ENCODE peak calls at places on chromosomes 7 and 10, in four cellular contexts. Q is uterus, W is cardiac muscle cell, E is dorsolateral prefrontal cortex. C is an unnamed sample.
A peak's percentile ranks its signal among the peaks of the same experiment; 100 is the strongest.

GRCh38 chr7:56062382-56062781 is 1.7 kb upstream of the SUMF2 start:
- DNase-seq in Q (no peak), W (no peak), E (no peak), C (no peak)

GRCh38 chr10:122981066-122981464 is 864 bp downstream of the PSTK start:
- DNase-seq in Q (no peak), W (peak; percentile 24), E (no peak), C (no peak)

GRCh38 chr10:79404690-79405131 is 40.7 kb downstream of the ZCCHC24 start:
- DNase-seq in Q (peak; percentile 20), W (no peak), E (peak; percentile 23), C (no peak)

GRCh38 chr10:132884691-132885271 is 57.6 kb downstream of the CFAP46 start:
- DNase-seq in Q (peak; percentile 3), W (no peak), E (peak; percentile 19), C (no peak)

GRCh38 chr10:119303886-119304285 is 96.5 kb downstream of the GRK5 start:
- DNase-seq in Q (no peak), W (no peak), E (no peak), C (no peak)

GRCh38 chr10:35307297-35307696 is 29.0 kb upstream of the CCNY start:
- DNase-seq in Q (no peak), W (no peak), E (no peak), C (no peak)

GRCh38 chr10:4648968-4649367 is 177.0 kb upstream of the AKR1E2 start:
- DNase-seq in Q (no peak), W (no peak), E (no peak), C (no peak)

GRCh38 chr7:143145-143751 is 49.1 kb upstream of the FAM20C start:
- DNase-seq in Q (no peak), W (no peak), E (no peak), C (no peak)

GRCh38 chr10:2278391-2278790 is 541.1 kb upstream of the ADARB2 start:
- DNase-seq in Q (no peak), W (no peak), E (no peak), C (no peak)

GRCh38 chr7:96707901-96708774 is 1.5 kb downstream of the SEM1 start:
- DNase-seq in Q (no peak), W (no peak), E (no peak), C (no peak)

GRCh38 chr7:98826811-98827231 is 43.0 kb downstream of the TMEM130 start:
- DNase-seq in Q (no peak), W (no peak), E (peak; percentile 82), C (peak; percentile 41)

GRCh38 chr7:8817448-8818036 is 384.1 kb downstream of the NXPH1 start:
- DNase-seq in Q (no peak), W (peak; percentile 26), E (no peak), C (peak; percentile 75)

GRCh38 chr7:63114371-63114985 is 884.2 kb upstream of the ZNF722 start:
- DNase-seq in Q (no peak), W (no peak), E (no peak), C (no peak)

DNA sequence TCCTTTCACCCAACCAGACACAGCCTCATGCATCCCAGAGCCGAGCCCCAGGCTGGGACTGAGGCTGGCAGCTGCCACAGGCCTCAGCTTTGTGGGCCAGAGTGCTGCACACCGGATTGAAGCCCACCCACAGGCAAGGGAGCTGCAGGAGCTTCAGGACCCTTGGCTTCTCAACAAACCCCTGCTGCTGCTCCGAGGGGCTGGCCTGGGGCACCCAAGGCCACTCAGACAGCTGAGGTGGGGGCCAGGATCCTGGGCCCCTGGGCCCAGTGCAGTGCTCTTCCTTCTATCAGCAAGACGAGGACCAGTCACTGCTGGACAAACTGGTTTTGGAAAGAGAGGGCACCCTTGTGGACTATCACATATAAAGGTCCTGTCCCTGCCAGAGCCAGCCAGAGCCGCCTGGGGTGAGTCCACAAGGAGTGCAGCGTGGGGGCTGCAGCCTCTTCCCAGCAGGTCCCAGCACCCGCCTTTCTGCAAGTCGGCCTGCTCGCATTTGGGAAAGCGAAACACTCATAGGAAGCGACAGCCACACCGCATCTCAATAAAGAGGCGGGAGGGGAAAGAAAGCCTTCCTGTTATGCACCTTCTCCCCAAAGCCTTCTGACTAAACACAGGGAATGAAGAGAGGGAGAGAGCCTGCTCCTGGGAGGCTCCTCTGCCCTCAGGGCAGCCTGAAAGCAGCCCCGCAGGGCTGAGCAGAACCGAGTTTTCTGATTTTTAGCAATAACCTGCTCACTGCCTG is 9.5 kb upstream of the TCERG1L start:
- DNase-seq in Q (no peak), W (no peak), E (no peak), C (no peak)
- TF ChIP-seq CTCF in Q (no peak), W (no peak), E (no peak), C (no peak)

DNA sequence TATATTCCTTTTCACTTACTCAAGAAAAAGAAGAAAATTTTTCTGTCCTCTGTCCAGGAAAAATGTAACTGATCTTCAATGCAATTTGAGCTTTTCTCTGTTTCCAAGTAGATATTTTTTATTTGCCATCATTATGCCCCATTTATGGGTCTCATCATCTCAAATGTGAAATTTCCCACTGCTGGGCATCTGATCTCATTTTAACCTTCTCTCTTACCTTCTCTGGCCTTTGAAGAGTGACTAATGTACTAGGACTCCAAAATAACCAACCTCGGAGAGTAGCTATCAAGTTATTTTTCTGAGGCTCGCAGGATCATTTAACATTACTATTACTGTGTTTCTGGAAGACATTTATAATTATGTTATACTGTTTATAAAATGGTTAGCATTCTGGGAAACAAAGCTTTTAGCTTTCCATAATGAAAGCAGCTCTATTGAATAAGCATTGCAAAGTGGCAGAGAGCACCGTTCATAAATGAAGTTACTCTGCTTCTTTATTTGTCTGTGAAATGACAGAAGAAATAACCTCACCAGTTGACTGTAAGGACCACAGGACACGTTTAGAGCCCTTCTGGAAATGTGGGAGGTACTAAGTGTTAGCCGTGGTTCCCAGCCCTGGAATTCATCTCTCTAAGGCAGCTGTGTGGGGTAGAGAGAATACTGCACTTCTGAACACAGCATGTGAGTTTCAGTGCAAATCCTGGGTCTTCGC is 33.3 kb upstream of the NMT2 start:
- DNase-seq in Q (no peak), W (no peak), E (no peak), C (no peak)
- H3K4me3 ChIP-seq in Q (no peak overlapping the region), W (no peak overlapping the region), E (no peak overlapping the region), C (no peak overlapping the region)

GRCh38 chr7:100722480-100723212 is 2.4 kb downstream of the EPO start:
- DNase-seq in Q (no peak), W (no peak), E (no peak), C (no peak)

GRCh38 chr7:100720320-100720644 is at the start of gene EPO:
- DNase-seq in Q (no peak), W (peak; percentile 12), E (no peak), C (no peak)

GRCh38 chr7:100721505-100721812 is 1.2 kb downstream of the EPO start:
- DNase-seq in Q (no peak), W (no peak), E (no peak), C (no peak)

GRCh38 chr7:100720645-100721504 is 607 bp downstream of the EPO start:
- DNase-seq in Q (no peak), W (peak; percentile 57), E (no peak), C (no peak)

DNA sequence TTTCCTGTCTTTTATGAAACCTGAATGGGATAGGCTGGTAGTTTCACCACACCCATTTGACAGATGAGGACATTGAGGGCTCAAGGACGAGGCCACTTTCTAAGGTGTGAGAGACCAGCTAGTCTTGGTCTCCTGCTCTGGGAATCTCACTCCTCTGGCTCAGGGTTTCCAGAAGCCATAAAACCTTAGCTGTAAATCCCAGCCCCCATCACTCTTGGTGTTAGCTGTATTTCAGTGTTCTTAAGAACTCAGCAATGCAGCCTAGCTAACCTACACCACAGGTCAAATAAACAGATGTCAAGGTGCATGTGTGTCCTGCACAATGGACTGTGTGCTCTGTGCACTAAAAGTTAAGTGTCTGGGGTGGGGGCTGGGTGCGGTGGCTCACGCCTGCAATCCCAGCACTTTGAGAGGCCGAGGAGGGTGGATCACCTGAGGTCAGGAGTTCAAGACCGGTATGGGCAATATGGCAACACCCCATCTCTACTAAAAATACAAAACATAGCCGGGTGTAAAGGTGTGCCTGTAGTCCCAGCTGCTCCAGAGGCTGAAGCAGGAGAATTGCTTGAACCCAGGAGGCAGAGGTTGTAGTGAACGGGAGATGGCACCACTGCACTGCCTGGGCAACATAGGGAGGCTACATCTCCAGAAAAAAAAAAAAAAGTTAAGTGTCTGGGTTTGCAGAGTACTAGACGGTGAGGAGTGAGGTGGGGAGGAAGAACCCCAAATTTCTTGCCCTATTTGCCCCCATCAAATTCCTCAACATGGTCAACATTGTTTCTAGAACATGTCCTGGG is 547 bp upstream of the EPO start:
- DNase-seq in Q (peak; percentile 51), W (no peak), E (no peak), C (no peak)
- TF ChIP-seq CTCF in Q (peak; percentile 56), W (peak; percentile 28), E (no peak), C (peak; percentile 7)

GRCh38 chr7:101120315-101120714 is 6.6 kb upstream of the SERPINE1 start:
- DNase-seq in Q (no peak), W (no peak), E (no peak), C (no peak)

GRCh38 chr7:101122933-101123702 is 3.8 kb upstream of the SERPINE1 start:
- DNase-seq in Q (no peak), W (no peak), E (no peak), C (no peak)

GRCh38 chr7:101124376-101125056 is 2.4 kb upstream of the SERPINE1 start:
- DNase-seq in Q (no peak), W (no peak), E (no peak), C (no peak)

GRCh38 chr7:101123703-101124068 is 3.2 kb upstream of the SERPINE1 start:
- DNase-seq in Q (no peak), W (no peak), E (no peak), C (no peak)

DNA sequence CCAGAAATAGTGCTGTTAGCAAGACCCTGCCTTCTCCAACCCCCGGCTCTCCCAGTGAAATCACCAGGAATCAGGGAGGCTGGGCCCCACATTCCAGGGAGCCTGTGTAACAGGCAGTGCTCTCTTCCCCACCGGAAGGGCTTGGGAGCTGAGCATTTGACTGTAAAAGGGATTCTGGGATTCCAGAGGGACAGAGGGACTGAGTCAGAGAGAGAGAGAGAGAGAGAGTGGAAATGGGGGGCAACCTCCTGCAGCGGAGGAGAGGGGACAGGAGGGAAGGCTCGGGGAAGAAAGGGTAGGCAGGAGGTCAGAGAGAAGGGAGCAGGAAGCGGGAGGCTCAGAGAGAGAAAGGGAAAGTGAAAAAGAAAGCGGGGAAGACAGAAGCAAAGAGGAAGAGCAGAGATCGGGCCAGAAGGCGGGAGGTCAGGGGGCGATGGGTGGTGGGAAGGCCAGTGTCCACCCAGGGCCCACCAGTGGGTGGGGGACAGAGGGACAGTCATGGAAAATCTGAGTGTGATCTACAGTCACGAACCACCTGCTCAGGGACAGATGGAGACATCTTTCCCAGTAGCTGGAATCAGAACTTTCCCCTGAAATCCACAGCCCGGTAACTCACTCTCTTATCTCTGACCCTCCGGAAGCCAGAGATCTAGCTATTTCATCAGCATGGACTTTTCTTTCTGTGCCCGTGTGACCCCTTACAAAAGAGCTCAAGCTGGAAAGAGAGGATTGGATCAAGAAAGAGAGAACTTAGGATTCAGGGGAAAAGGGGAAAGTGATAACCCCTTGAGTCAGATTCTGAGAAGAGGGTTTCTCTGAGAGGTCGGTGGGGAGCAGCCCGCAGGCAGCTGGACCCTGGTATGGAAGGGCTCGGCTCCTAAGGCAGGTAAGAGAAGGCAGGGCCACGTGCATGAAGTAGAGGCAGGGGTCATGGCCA is 4.6 kb upstream of the SERPINE1 start:
- DNase-seq in Q (peak; percentile 92), W (peak; percentile 88), E (peak; percentile 58), C (no peak)
- H3K4me3 ChIP-seq in Q (peak overlapping the region; percentile 30), W (no peak overlapping the region), E (peak overlapping the region; percentile 5), C (no peak overlapping the region)

GRCh38 chr7:118648002-118648401 is 423.5 kb downstream of the ANKRD7 start:
- DNase-seq in Q (no peak), W (no peak), E (no peak), C (no peak)
- TF ChIP-seq CTCF in Q (no peak), W (no peak), E (no peak), C (no peak)